ENCODE peak calls at places on chromosomes 16 and 17, in six cellular contexts. X, E, K, U, L and H are unnamed samples.

GRCh38 chr16:59859606-59860402 is 1125.7 kb upstream of the GOT2 start:
- DNase-seq in X (no peak), E (no peak), K (no peak), U (no peak), L (no peak), H (no peak)

GRCh38 chr17:40598021-40598927 is 33.0 kb upstream of the CCR7 start:
- DNase-seq in X (no peak), E (peak; percentile 53), K (no peak), U (no peak), L (peak; percentile 76), H (no peak)

GRCh38 chr16:81850197-81850944 is 71.3 kb downstream of the PLCG2 start:
- DNase-seq in X (no peak), E (no peak), K (no peak), U (no peak), L (no peak), H (no peak)

GRCh38 chr16:22139732-22140131 is 22.6 kb upstream of the SDR42E2 start:
- DNase-seq in X (no peak), E (no peak), K (no peak), U (no peak), L (no peak), H (no peak)

GRCh38 chr17:64773386-64773835 is 111.3 kb upstream of the SMURF2 start:
- DNase-seq in X (no peak), E (no peak), K (no peak), U (no peak), L (no peak), H (no peak)

GRCh38 chr16:74778646-74779045 is 4.0 kb upstream of the FA2H start:
- DNase-seq in X (peak; percentile 65), E (no peak), K (no peak), U (no peak), L (no peak), H (no peak)

GRCh38 chr17:18950944-18951905 is 740 bp upstream of the SLC5A10 start:
- DNase-seq in X (no peak), E (no peak), K (no peak), U (no peak), L (no peak), H (no peak)

GRCh38 chr17:77427471-77427991 is 286.8 kb downstream of the SEC14L1 start:
- DNase-seq in X (no peak), E (no peak), K (peak; percentile 92), U (no peak), L (no peak), H (no peak)

GRCh38 chr17:40124279-40125141 is 2.7 kb downstream of the MSL1 start:
- DNase-seq in X (peak; percentile 53), E (no peak), K (peak; percentile 54), U (no peak), L (no peak), H (no peak)

GRCh38 chr17:9666461-9667050 is 21.2 kb downstream of the USP43 start:
- DNase-seq in X (no peak), E (no peak), K (no peak), U (no peak), L (no peak), H (no peak)

GRCh38 chr16:53775821-53776431 is 72.0 kb downstream of the FTO start:
- DNase-seq in X (peak; percentile 62), E (no peak), K (peak; percentile 50), U (no peak), L (peak; percentile 48), H (no peak)

GRCh38 chr17:77235370-77236080 is 94.8 kb downstream of the SEC14L1 start:
- DNase-seq in X (peak; percentile 42), E (no peak), K (peak; percentile 46), U (no peak), L (no peak), H (no peak)

GRCh38 chr17:55641559-55642160 is 81.0 kb downstream of the TMEM100 start:
- DNase-seq in X (peak; percentile 61), E (peak; percentile 16), K (peak; percentile 66), U (peak; percentile 66), L (peak; percentile 75), H (peak; percentile 74)

GRCh38 chr17:13153036-13153435 is 135.2 kb upstream of the ELAC2 start:
- DNase-seq in X (no peak), E (no peak), K (no peak), U (no peak), L (no peak), H (no peak)

GRCh38 chr16:9254863-9255262 is 163.4 kb downstream of the HAPSTR1 start:
- DNase-seq in X (no peak), E (no peak), K (no peak), U (no peak), L (no peak), H (no peak)

GRCh38 chr16:73280366-73280765 is 232.4 kb upstream of the ZFHX3 start:
- DNase-seq in X (no peak), E (no peak), K (no peak), U (no peak), L (no peak), H (no peak)

DNA sequence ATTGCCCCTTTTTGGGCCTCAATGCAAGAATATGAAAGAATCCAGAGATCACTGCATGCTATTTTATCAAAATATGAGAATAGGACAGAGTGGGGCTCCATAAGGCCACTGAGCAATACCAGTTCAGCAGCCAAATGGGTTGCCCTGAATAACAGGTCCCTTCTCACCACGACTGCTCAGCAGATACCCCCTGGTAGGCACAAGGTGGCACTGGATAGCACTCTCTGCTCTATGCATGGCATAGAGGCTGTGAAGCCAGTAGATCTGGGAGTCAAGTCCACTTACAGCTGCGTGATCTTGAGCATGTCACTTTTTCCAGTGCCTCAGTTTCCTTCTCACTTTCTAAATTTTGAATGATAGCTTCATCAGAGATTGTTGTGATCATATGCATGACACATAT is 84.7 kb upstream of the ASIC2 start:
- DNase-seq in X (no peak), E (no peak), K (no peak), U (no peak), L (no peak), H (no peak)
- TF ChIP-seq CTCF in X (no peak), E (no peak), K (no peak), U (no peak), L (no peak), H (no peak)

GRCh38 chr16:301235-301634 is 18.3 kb downstream of the PDIA2 start:
- DNase-seq in X (no peak), E (no peak), K (no peak), U (no peak), L (no peak), H (no peak)

GRCh38 chr16:305916-306315 is 23.0 kb downstream of the PDIA2 start:
- DNase-seq in X (no peak), E (no peak), K (peak; percentile 50), U (no peak), L (no peak), H (no peak)

GRCh38 chr16:306911-307370 is 24.0 kb downstream of the PDIA2 start:
- DNase-seq in X (no peak), E (no peak), K (peak; percentile 74), U (no peak), L (no peak), H (no peak)

GRCh38 chr16:301950-302349 is 19.0 kb downstream of the PDIA2 start:
- DNase-seq in X (no peak), E (no peak), K (no peak), U (no peak), L (no peak), H (no peak)

GRCh38 chr16:303760-304505 is 21.0 kb downstream of the PDIA2 start:
- DNase-seq in X (no peak), E (no peak), K (no peak), U (no peak), L (no peak), H (no peak)
- TF ChIP-seq CTCF in X (no peak), E (no peak), K (no peak), U (no peak), L (no peak), H (no peak)

GRCh38 chr16:68351463-68351862 is 40.6 kb downstream of the PRMT7 start:
- DNase-seq in X (no peak), E (no peak), K (no peak), U (no peak), L (no peak), H (no peak)

GRCh38 chr16:68350951-68351350 is 40.1 kb downstream of the PRMT7 start:
- DNase-seq in X (no peak), E (no peak), K (no peak), U (no peak), L (no peak), H (no peak)

GRCh38 chr16:68349838-68350410 is 39.1 kb downstream of the PRMT7 start:
- DNase-seq in X (no peak), E (no peak), K (no peak), U (no peak), L (no peak), H (no peak)

GRCh38 chr16:68353366-68353765 is 42.5 kb downstream of the PRMT7 start:
- DNase-seq in X (no peak), E (no peak), K (no peak), U (no peak), L (no peak), H (no peak)

DNA sequence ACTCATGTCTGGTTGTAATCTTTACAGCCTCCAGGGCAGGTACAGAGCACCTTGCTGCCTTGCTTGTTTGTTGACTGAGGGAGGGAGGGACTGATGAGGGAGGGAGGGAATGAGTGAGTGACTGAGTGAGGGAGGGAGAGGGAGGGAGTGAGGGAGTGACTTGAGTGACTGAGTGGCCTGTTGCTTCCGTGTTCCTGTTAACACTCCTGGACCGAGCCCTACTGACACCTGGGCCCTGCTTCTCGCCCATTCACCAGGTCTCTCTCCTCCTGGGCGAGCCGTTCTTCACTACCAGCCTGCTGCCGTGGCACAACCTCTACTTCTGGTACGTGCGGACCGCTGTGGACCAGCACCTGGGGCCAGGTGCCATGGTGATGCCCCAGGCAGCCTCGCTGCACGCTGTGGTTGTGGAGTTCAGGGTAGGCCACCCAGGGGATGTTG is 41.2 kb downstream of the PRMT7 start:
- DNase-seq in X (peak; percentile 89), E (no peak), K (no peak), U (no peak), L (no peak), H (no peak)
- TF ChIP-seq CTCF in X (no peak), E (no peak), K (no peak), U (no peak), L (no peak), H (no peak)

DNA sequence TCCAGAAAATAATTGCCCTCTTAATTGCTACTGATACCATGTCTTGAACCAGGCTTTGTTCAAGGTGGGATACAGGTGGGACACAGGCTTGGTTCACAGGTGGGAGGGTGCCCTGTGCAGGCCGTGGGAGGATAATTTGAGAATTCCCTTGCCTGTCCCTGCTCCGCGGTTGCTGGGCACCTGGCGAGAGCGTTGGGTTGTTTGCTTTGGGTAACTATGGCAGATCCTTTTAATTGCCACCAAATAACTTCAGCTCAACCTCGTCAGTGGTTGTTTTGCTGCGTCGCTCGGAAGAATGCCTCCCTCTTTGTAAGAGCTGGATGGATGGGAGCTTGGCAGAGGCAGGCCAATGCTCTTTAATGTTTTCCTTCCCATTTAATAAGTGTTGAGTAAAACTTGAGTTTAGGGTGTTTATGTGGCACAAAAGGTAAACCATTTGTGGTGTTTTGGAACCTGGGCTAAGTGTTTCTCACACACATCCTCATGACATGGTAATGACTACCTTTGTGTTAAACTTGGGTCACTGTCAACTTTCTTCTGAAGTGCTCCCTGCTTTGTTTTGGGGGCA is 202.5 kb downstream of the MSI2 start:
- DNase-seq in X (no peak), E (no peak), K (no peak), U (no peak), L (no peak), H (no peak)
- TF ChIP-seq CTCF in X (no peak), E (no peak), K (no peak), U (no peak), L (no peak), H (no peak)

GRCh38 chr16:51813609-51814008 is 662.5 kb upstream of the SALL1 start:
- DNase-seq in X (no peak), E (no peak), K (no peak), U (no peak), L (no peak), H (no peak)
- TF ChIP-seq CTCF in X (no peak), E (no peak), K (no peak), U (peak; percentile 33), L (no peak), H (no peak)